ENCODE peak calls at places on chromosomes 13 and 19, in eight cellular contexts. W, B, F, V, N, M, S and D are unnamed samples.

GRCh38 chr19:48575931-48576622 is 24.1 kb downstream of the SULT2B1 start:
- DNase-seq in N (no peak), V (no peak), M (no peak), F (no peak), B (no peak), S (no peak), W (no peak), D (no peak)

GRCh38 chr13:63117710-63118109 is 1702.1 kb upstream of the PCDH20 start:
- DNase-seq in F (no peak), N (no peak), V (no peak), W (no peak), B (no peak), S (no peak), M (no peak), D (no peak)

GRCh38 chr13:100089633-100090032 is 740 bp downstream of the PCCA start:
- DNase-seq in F (peak), N (no peak), W (no peak), M (no peak), B (no peak), V (no peak), S (no peak), D (no peak)

GRCh38 chr13:59304596-59304995 is 859.1 kb downstream of the DIAPH3 start:
- DNase-seq in F (no peak), N (no peak), B (no peak), W (no peak), M (no peak), S (no peak), V (no peak), D (no peak)

GRCh38 chr19:843180-843835 is 2.5 kb downstream of the PRTN3 start:
- DNase-seq in F (no peak), N (no peak), S (no peak), M (peak), W (no peak), V (no peak), B (no peak), D (no peak)

GRCh38 chr13:108915634-108916497 is 286.5 kb downstream of the MYO16 start:
- DNase-seq in M (peak), B (peak), N (peak), V (no peak), S (peak), W (peak), F (no peak), D (peak)

GRCh38 chr19:32336259-32337111 is 8.9 kb upstream of the ZNF507 start:
- DNase-seq in N (peak), F (no peak), V (no peak), M (no peak), W (no peak), S (no peak), B (no peak), D (no peak)

GRCh38 chr13:86714495-86714894 is 915.3 kb upstream of the SLITRK6 start:
- DNase-seq in N (no peak), B (no peak), V (no peak), F (no peak), W (no peak), S (no peak), M (peak), D (no peak)

GRCh38 chr13:88144580-88144979 is 473.4 kb downstream of the SLITRK5 start:
- DNase-seq in V (no peak), S (no peak), F (no peak), W (no peak), M (peak), B (no peak), N (no peak), D (no peak)